ENCODE peak calls at places on chromosome 16, in six cellular contexts. One of them, this sample, is unnamed.

GRCh38 chr16:79469999-79470398 is 130.5 kb downstream of the MAF start:
- DNase-seq in NCI-H69: no peak
- DNase-seq in effector CD4-positive, alpha-beta T cell: no peak
- DNase-seq in stimulated activated CD4-positive, alpha-beta T cell treated with anti-CD3 and anti-CD28 coated beads, Interleukin-4, amount 100 ng/mL, for 4 hours: no peak
- DNase-seq in GM19239: no peak
- DNase-seq in suprapubic skin: no peak
- DNase-seq in this sample: no peak

GRCh38 chr16:75011634-75012307 is 12.9 kb downstream of the ZNRF1 start:
- DNase-seq in stimulated activated CD4-positive, alpha-beta T cell treated with anti-CD3 and anti-CD28 coated beads, Interleukin-4, amount 100 ng/mL, for 4 hours: peak; percentile 23
- DNase-seq in NCI-H69: peak; percentile 30
- DNase-seq in effector CD4-positive, alpha-beta T cell: no peak
- DNase-seq in suprapubic skin: no peak
- DNase-seq in GM19239: no peak
- DNase-seq in this sample: no peak

GRCh38 chr16:73717266-73718057 is 579.2 kb upstream of the PSMD7 start:
- DNase-seq in suprapubic skin: no peak
- DNase-seq in NCI-H69: no peak
- DNase-seq in GM19239: no peak
- DNase-seq in stimulated activated CD4-positive, alpha-beta T cell treated with anti-CD3 and anti-CD28 coated beads, Interleukin-4, amount 100 ng/mL, for 4 hours: no peak
- DNase-seq in effector CD4-positive, alpha-beta T cell: no peak
- DNase-seq in this sample: no peak

GRCh38 chr16:87851141-87851587 is 18.1 kb downstream of the SLC7A5 start:
- DNase-seq in stimulated activated CD4-positive, alpha-beta T cell treated with anti-CD3 and anti-CD28 coated beads, Interleukin-4, amount 100 ng/mL, for 4 hours: no peak
- DNase-seq in suprapubic skin: no peak
- DNase-seq in effector CD4-positive, alpha-beta T cell: no peak
- DNase-seq in GM19239: no peak
- DNase-seq in NCI-H69: no peak
- DNase-seq in this sample: peak; percentile 60

GRCh38 chr16:82219298-82219697 is 49.3 kb upstream of the MPHOSPH6 start:
- DNase-seq in effector CD4-positive, alpha-beta T cell: no peak
- DNase-seq in stimulated activated CD4-positive, alpha-beta T cell treated with anti-CD3 and anti-CD28 coated beads, Interleukin-4, amount 100 ng/mL, for 4 hours: no peak
- DNase-seq in NCI-H69: no peak
- DNase-seq in suprapubic skin: no peak
- DNase-seq in GM19239: no peak
- DNase-seq in this sample: no peak

GRCh38 chr16:9860876-9861275 is 321.4 kb downstream of the GRIN2A start:
- DNase-seq in suprapubic skin: no peak
- DNase-seq in effector CD4-positive, alpha-beta T cell: no peak
- DNase-seq in NCI-H69: no peak
- DNase-seq in stimulated activated CD4-positive, alpha-beta T cell treated with anti-CD3 and anti-CD28 coated beads, Interleukin-4, amount 100 ng/mL, for 4 hours: no peak
- DNase-seq in GM19239: no peak
- DNase-seq in this sample: no peak

GRCh38 chr16:77496934-77497333 is 62.1 kb upstream of the ADAMTS18 start:
- DNase-seq in NCI-H69: no peak
- DNase-seq in effector CD4-positive, alpha-beta T cell: no peak
- DNase-seq in GM19239: no peak
- DNase-seq in stimulated activated CD4-positive, alpha-beta T cell treated with anti-CD3 and anti-CD28 coated beads, Interleukin-4, amount 100 ng/mL, for 4 hours: no peak
- DNase-seq in suprapubic skin: no peak
- DNase-seq in this sample: no peak

GRCh38 chr16:13510425-13511151 is 409.4 kb upstream of the ERCC4 start:
- DNase-seq in suprapubic skin: no peak
- DNase-seq in stimulated activated CD4-positive, alpha-beta T cell treated with anti-CD3 and anti-CD28 coated beads, Interleukin-4, amount 100 ng/mL, for 4 hours: no peak
- DNase-seq in effector CD4-positive, alpha-beta T cell: no peak
- DNase-seq in NCI-H69: no peak
- DNase-seq in GM19239: no peak
- DNase-seq in this sample: no peak

GRCh38 chr16:19757026-19757425 is 39.0 kb downstream of the IQCK start:
- DNase-seq in effector CD4-positive, alpha-beta T cell: no peak
- DNase-seq in NCI-H69: peak; percentile 38
- DNase-seq in suprapubic skin: no peak
- DNase-seq in stimulated activated CD4-positive, alpha-beta T cell treated with anti-CD3 and anti-CD28 coated beads, Interleukin-4, amount 100 ng/mL, for 4 hours: no peak
- DNase-seq in GM19239: no peak
- DNase-seq in this sample: no peak

GRCh38 chr16:11309895-11310633 is 28.9 kb upstream of the PRM1 start:
- DNase-seq in NCI-H69: peak; percentile 58
- DNase-seq in GM19239: no peak
- DNase-seq in suprapubic skin: no peak
- DNase-seq in effector CD4-positive, alpha-beta T cell: no peak
- DNase-seq in stimulated activated CD4-positive, alpha-beta T cell treated with anti-CD3 and anti-CD28 coated beads, Interleukin-4, amount 100 ng/mL, for 4 hours: no peak
- DNase-seq in this sample: peak; percentile 53

GRCh38 chr16:84928679-84929420 is 82.5 kb downstream of the ZDHHC7 start:
- DNase-seq in suprapubic skin: peak; percentile 88
- DNase-seq in stimulated activated CD4-positive, alpha-beta T cell treated with anti-CD3 and anti-CD28 coated beads, Interleukin-4, amount 100 ng/mL, for 4 hours: no peak
- DNase-seq in GM19239: no peak
- DNase-seq in effector CD4-positive, alpha-beta T cell: no peak
- DNase-seq in NCI-H69: peak; percentile 3
- DNase-seq in this sample: no peak

GRCh38 chr16:73323880-73324279 is 276.0 kb upstream of the ZFHX3 start:
- DNase-seq in suprapubic skin: no peak
- DNase-seq in GM19239: no peak
- DNase-seq in effector CD4-positive, alpha-beta T cell: no peak
- DNase-seq in stimulated activated CD4-positive, alpha-beta T cell treated with anti-CD3 and anti-CD28 coated beads, Interleukin-4, amount 100 ng/mL, for 4 hours: no peak
- DNase-seq in NCI-H69: no peak
- DNase-seq in this sample: no peak

GRCh38 chr16:57797526-57798266 is 4.6 kb downstream of the KIFC3 start:
- DNase-seq in stimulated activated CD4-positive, alpha-beta T cell treated with anti-CD3 and anti-CD28 coated beads, Interleukin-4, amount 100 ng/mL, for 4 hours: no peak
- DNase-seq in suprapubic skin: no peak
- DNase-seq in effector CD4-positive, alpha-beta T cell: no peak
- DNase-seq in NCI-H69: peak; percentile 45
- DNase-seq in GM19239: no peak
- DNase-seq in this sample: peak; percentile 93

GRCh38 chr16:56815721-56816120 is 49.3 kb upstream of the SLC12A3 start:
- DNase-seq in GM19239: no peak
- DNase-seq in stimulated activated CD4-positive, alpha-beta T cell treated with anti-CD3 and anti-CD28 coated beads, Interleukin-4, amount 100 ng/mL, for 4 hours: no peak
- DNase-seq in suprapubic skin: no peak
- DNase-seq in effector CD4-positive, alpha-beta T cell: no peak
- DNase-seq in NCI-H69: no peak
- DNase-seq in this sample: no peak

GRCh38 chr16:14307059-14307531 is 236.0 kb downstream of the MRTFB start:
- DNase-seq in stimulated activated CD4-positive, alpha-beta T cell treated with anti-CD3 and anti-CD28 coated beads, Interleukin-4, amount 100 ng/mL, for 4 hours: no peak
- DNase-seq in NCI-H69: no peak
- DNase-seq in effector CD4-positive, alpha-beta T cell: no peak
- DNase-seq in suprapubic skin: no peak
- DNase-seq in GM19239: no peak
- DNase-seq in this sample: no peak

GRCh38 chr16:19524356-19524865 is 669 bp downstream of the CCP110 start:
- DNase-seq in GM19239: no peak
- DNase-seq in suprapubic skin: no peak
- DNase-seq in stimulated activated CD4-positive, alpha-beta T cell treated with anti-CD3 and anti-CD28 coated beads, Interleukin-4, amount 100 ng/mL, for 4 hours: no peak
- DNase-seq in effector CD4-positive, alpha-beta T cell: no peak
- DNase-seq in NCI-H69: peak; percentile 61
- DNase-seq in this sample: peak; percentile 35

GRCh38 chr16:75591001-75591852 is 25.0 kb downstream of the GABARAPL2 start:
- DNase-seq in effector CD4-positive, alpha-beta T cell: no peak
- DNase-seq in suprapubic skin: peak; percentile 61
- DNase-seq in GM19239: no peak
- DNase-seq in NCI-H69: peak; percentile 7
- DNase-seq in stimulated activated CD4-positive, alpha-beta T cell treated with anti-CD3 and anti-CD28 coated beads, Interleukin-4, amount 100 ng/mL, for 4 hours: no peak
- DNase-seq in this sample: no peak

GRCh38 chr16:82935781-82936180 is 309.0 kb downstream of the CDH13 start:
- DNase-seq in effector CD4-positive, alpha-beta T cell: no peak
- DNase-seq in suprapubic skin: no peak
- DNase-seq in GM19239: no peak
- DNase-seq in NCI-H69: peak; percentile 14
- DNase-seq in stimulated activated CD4-positive, alpha-beta T cell treated with anti-CD3 and anti-CD28 coated beads, Interleukin-4, amount 100 ng/mL, for 4 hours: no peak
- DNase-seq in this sample: no peak

GRCh38 chr16:85573696-85574641 is 39.2 kb upstream of the GSE1 start:
- DNase-seq in GM19239: no peak
- DNase-seq in NCI-H69: no peak
- DNase-seq in effector CD4-positive, alpha-beta T cell: no peak
- DNase-seq in stimulated activated CD4-positive, alpha-beta T cell treated with anti-CD3 and anti-CD28 coated beads, Interleukin-4, amount 100 ng/mL, for 4 hours: no peak
- DNase-seq in suprapubic skin: no peak
- DNase-seq in this sample: no peak

GRCh38 chr16:25874196-25874595 is 182.4 kb downstream of the HS3ST4 start:
- DNase-seq in NCI-H69: no peak
- DNase-seq in suprapubic skin: no peak
- DNase-seq in effector CD4-positive, alpha-beta T cell: no peak
- DNase-seq in GM19239: no peak
- DNase-seq in stimulated activated CD4-positive, alpha-beta T cell treated with anti-CD3 and anti-CD28 coated beads, Interleukin-4, amount 100 ng/mL, for 4 hours: no peak
- DNase-seq in this sample: no peak

GRCh38 chr16:84513111-84514065 is 8.9 kb upstream of the MEAK7 start:
- DNase-seq in GM19239: no peak
- DNase-seq in stimulated activated CD4-positive, alpha-beta T cell treated with anti-CD3 and anti-CD28 coated beads, Interleukin-4, amount 100 ng/mL, for 4 hours: no peak
- DNase-seq in NCI-H69: no peak
- DNase-seq in suprapubic skin: no peak
- DNase-seq in effector CD4-positive, alpha-beta T cell: no peak
- DNase-seq in this sample: no peak

GRCh38 chr16:87731607-87732006 is 34.2 kb downstream of the KLHDC4 start:
- DNase-seq in GM19239: no peak
- DNase-seq in effector CD4-positive, alpha-beta T cell: no peak
- DNase-seq in stimulated activated CD4-positive, alpha-beta T cell treated with anti-CD3 and anti-CD28 coated beads, Interleukin-4, amount 100 ng/mL, for 4 hours: no peak
- DNase-seq in suprapubic skin: no peak
- DNase-seq in NCI-H69: no peak
- DNase-seq in this sample: no peak

GRCh38 chr16:72083778-72084404 is 9.5 kb downstream of the TXNL4B start:
- DNase-seq in GM19239: no peak
- DNase-seq in NCI-H69: no peak
- DNase-seq in suprapubic skin: no peak
- DNase-seq in stimulated activated CD4-positive, alpha-beta T cell treated with anti-CD3 and anti-CD28 coated beads, Interleukin-4, amount 100 ng/mL, for 4 hours: no peak
- DNase-seq in effector CD4-positive, alpha-beta T cell: no peak
- DNase-seq in this sample: no peak

GRCh38 chr16:13421726-13422125 is 498.2 kb upstream of the ERCC4 start:
- DNase-seq in effector CD4-positive, alpha-beta T cell: no peak
- DNase-seq in stimulated activated CD4-positive, alpha-beta T cell treated with anti-CD3 and anti-CD28 coated beads, Interleukin-4, amount 100 ng/mL, for 4 hours: no peak
- DNase-seq in NCI-H69: no peak
- DNase-seq in GM19239: no peak
- DNase-seq in suprapubic skin: no peak
- DNase-seq in this sample: no peak

GRCh38 chr16:20291807-20292206 is 35.5 kb downstream of the GP2 start:
- DNase-seq in suprapubic skin: no peak
- DNase-seq in effector CD4-positive, alpha-beta T cell: no peak
- DNase-seq in NCI-H69: no peak
- DNase-seq in GM19239: no peak
- DNase-seq in stimulated activated CD4-positive, alpha-beta T cell treated with anti-CD3 and anti-CD28 coated beads, Interleukin-4, amount 100 ng/mL, for 4 hours: no peak
- DNase-seq in this sample: no peak

GRCh38 chr16:88132836-88133506 is 181.7 kb downstream of the BANP start:
- DNase-seq in GM19239: no peak
- DNase-seq in effector CD4-positive, alpha-beta T cell: no peak
- DNase-seq in NCI-H69: no peak
- DNase-seq in stimulated activated CD4-positive, alpha-beta T cell treated with anti-CD3 and anti-CD28 coated beads, Interleukin-4, amount 100 ng/mL, for 4 hours: no peak
- DNase-seq in suprapubic skin: no peak
- DNase-seq in this sample: no peak

GRCh38 chr16:87415441-87415840 is 23.3 kb downstream of the MAP1LC3B start:
- DNase-seq in stimulated activated CD4-positive, alpha-beta T cell treated with anti-CD3 and anti-CD28 coated beads, Interleukin-4, amount 100 ng/mL, for 4 hours: no peak
- DNase-seq in suprapubic skin: no peak
- DNase-seq in GM19239: no peak
- DNase-seq in effector CD4-positive, alpha-beta T cell: no peak
- DNase-seq in NCI-H69: no peak
- DNase-seq in this sample: no peak

GRCh38 chr16:50259334-50260205 is 6.8 kb upstream of the ADCY7 start:
- DNase-seq in effector CD4-positive, alpha-beta T cell: no peak
- DNase-seq in NCI-H69: peak; percentile 86
- DNase-seq in suprapubic skin: peak; percentile 85
- DNase-seq in GM19239: no peak
- DNase-seq in stimulated activated CD4-positive, alpha-beta T cell treated with anti-CD3 and anti-CD28 coated beads, Interleukin-4, amount 100 ng/mL, for 4 hours: no peak
- DNase-seq in this sample: no peak

GRCh38 chr16:68993885-68994284 is 111.6 kb upstream of the HAS3 start:
- DNase-seq in stimulated activated CD4-positive, alpha-beta T cell treated with anti-CD3 and anti-CD28 coated beads, Interleukin-4, amount 100 ng/mL, for 4 hours: no peak
- DNase-seq in suprapubic skin: no peak
- DNase-seq in effector CD4-positive, alpha-beta T cell: no peak
- DNase-seq in NCI-H69: no peak
- DNase-seq in GM19239: no peak
- DNase-seq in this sample: peak; percentile 66